ENCODE peak calls at places on chromosomes 5 and 9, in six cellular contexts. W is HCT116, E is colonic mucosa, A is heart left ventricle, R is neuronal stem cell, T is trophoblast cell. P is an unnamed sample. For H3K36me3, the result is how much of the 10 kb centered on the place peaks cover.

GRCh38 chr5:79829260-79829659 is 139.6 kb downstream of the CMYA5 start:
- DNase-seq in R (no peak), T (no peak), E (no peak), W (no peak), A (no peak), P (peak)

GRCh38 chr9:12775373-12775962 is 648 bp downstream of the LURAP1L start:
- DNase-seq in T (no peak), W (no peak), R (peak), E (no peak), A (peak), P (peak)

GRCh38 chr5:163766936-163767670 is 261.7 kb downstream of the MAT2B start:
- DNase-seq in A (no peak), W (no peak), R (no peak), T (no peak), E (no peak), P (no peak)

GRCh38 chr9:108168451-108168850 is 678.9 kb upstream of the KLF4 start:
- DNase-seq in W (no peak), R (no peak), E (no peak), T (no peak), A (no peak), P (no peak)

GRCh38 chr9:31142456-31142855 is 1242.0 kb upstream of the ACO1 start:
- DNase-seq in W (no peak), A (no peak), T (no peak), R (no peak), E (no peak), P (no peak)

GRCh38 chr5:120919017-120919416 is 454.9 kb downstream of the PRR16 start:
- DNase-seq in T (no peak), W (no peak), E (no peak), A (no peak), R (no peak), P (no peak)

GRCh38 chr5:103425686-103426454 is 136.7 kb downstream of the NUDT12 start:
- DNase-seq in R (no peak), A (no peak), E (no peak), T (no peak), W (no peak), P (no peak)

GRCh38 chr9:27853529-27853928 is 280.2 kb upstream of the C9orf72 start:
- DNase-seq in E (no peak), R (no peak), A (no peak), W (no peak), T (no peak), P (no peak)

GRCh38 chr5:92795633-92796032 is 785.4 kb downstream of the NR2F1-AS1 start:
- DNase-seq in E (no peak), T (no peak), A (no peak), W (no peak), R (no peak), P (no peak)

GRCh38 chr9:14348241-14349140 is 34.5 kb upstream of the NFIB start:
- DNase-seq in T (no peak), E (no peak), A (peak), R (peak), W (no peak), P (no peak)

GRCh38 chr9:133262226-133262625 is 12.8 kb downstream of the ABO start:
- DNase-seq in T (no peak), E (no peak), A (no peak), R (no peak), W (no peak), P (no peak)

GRCh38 chr5:43543434-43543833 is 13.4 kb downstream of the PAIP1 start:
- DNase-seq in W (no peak), A (no peak), E (no peak), R (no peak), T (no peak), P (peak)
- H3K36me3 ChIP-seq in W (under half), A (under half), E (under half), R (half or more), T (under half), P (half or more)

DNA sequence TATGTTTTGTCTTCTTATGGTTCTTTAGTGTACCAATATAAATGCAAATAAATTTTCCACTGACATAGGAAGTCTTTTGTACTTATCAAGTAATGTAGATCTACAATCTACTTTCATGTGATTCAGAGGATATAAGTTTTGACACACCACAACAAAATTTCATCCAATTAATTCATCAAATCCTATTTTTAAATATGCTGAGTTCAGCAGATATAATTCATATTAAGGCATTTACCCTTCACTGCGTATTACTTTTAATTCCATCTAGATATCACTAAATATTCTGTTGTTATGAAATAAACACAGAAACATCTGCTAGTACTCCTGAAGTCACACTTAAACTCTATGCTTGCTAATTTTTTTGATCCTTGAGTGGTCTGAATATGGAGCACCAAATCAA is 19.8 kb upstream of the ZNF354A start:
- DNase-seq in W (no peak), E (no peak), T (no peak), R (no peak), A (no peak), P (no peak)
- H3K36me3 ChIP-seq in W (under half), E (under half), T (under half), R (under half), A (under half), P (under half)

DNA sequence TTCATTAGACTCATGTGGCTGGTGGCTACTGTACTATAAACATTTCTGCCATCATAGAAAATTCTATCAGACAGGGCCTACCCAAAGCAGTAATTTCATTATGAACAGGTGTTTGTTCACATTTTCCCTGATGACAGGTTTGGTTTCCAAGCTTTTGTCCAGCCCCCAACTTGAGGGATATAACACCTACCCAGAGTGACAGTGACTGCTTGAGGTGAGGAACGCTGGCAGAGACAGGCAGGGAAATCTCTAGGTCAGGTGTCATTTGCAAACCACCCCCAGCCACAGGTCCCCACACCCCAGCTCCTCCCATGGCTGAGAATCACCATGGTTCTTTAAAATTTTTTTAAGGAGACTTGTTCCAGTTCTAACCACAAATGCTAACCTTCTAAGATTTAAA is 25.5 kb downstream of the GOLM1 start:
- DNase-seq in R (no peak), W (no peak), E (no peak), T (no peak), A (no peak), P (no peak)
- H3K36me3 ChIP-seq in R (half or more), W (under half), E (under half), T (under half), A (under half), P (under half)

GRCh38 chr5:72183231-72183630 is 76.0 kb downstream of the MAP1B start:
- DNase-seq in R (peak), E (no peak), W (no peak), T (no peak), A (no peak), P (no peak)
- H3K36me3 ChIP-seq in R (half or more), E (under half), W (under half), T (under half), A (under half), P (under half)

P was measured in cardiac muscle cell.